ENCODE peak calls at places on chromosomes 12 and 14, in eight cellular contexts. U is CD8-positive, alpha-beta memory T cell; F is neuronal stem cell; B is A549; I is testis; D is CD4-positive, alpha-beta memory T cell; S is tibial nerve; X is neural progenitor cell. A is an unnamed sample.
A peak's percentile ranks its signal among the peaks of the same experiment; 100 is the strongest.

GRCh38 chr12:67151891-67152290 is 117.3 kb upstream of the CAND1 start:
- DNase-seq in F (no peak), U (no peak), B (no peak), S (no peak), X (no peak), D (no peak), I (no peak), A (no peak)

GRCh38 chr12:19971396-19971802 is 396.9 kb upstream of the PDE3A start:
- DNase-seq in F (peak; percentile 18), X (peak; percentile 73), B (peak; percentile 91), D (no peak), I (no peak), S (no peak), U (no peak), A (peak; percentile 90)

GRCh38 chr14:23430733-23431105 is 4.7 kb downstream of the MYH7 start:
- DNase-seq in B (no peak), D (no peak), F (peak; percentile 45), I (no peak), X (peak; percentile 74), U (no peak), S (no peak), A (no peak)

GRCh38 chr14:39203659-39204606 is 28.9 kb downstream of the PNN start:
- DNase-seq in S (no peak), F (no peak), I (no peak), B (peak; percentile 92), U (no peak), X (no peak), D (no peak), A (peak; percentile 96)

GRCh38 chr12:102883204-102883799 is 33.7 kb downstream of the PAH start:
- DNase-seq in X (peak; percentile 70), B (peak; percentile 58), S (peak; percentile 29), I (peak; percentile 82), F (peak; percentile 50), U (peak; percentile 16), D (peak; percentile 17), A (peak; percentile 93)

GRCh38 chr12:76123301-76124212 is 39.1 kb upstream of the NAP1L1 start:
- DNase-seq in S (no peak), X (peak; percentile 11), U (no peak), D (no peak), B (no peak), I (no peak), F (no peak), A (peak; percentile 43)

GRCh38 chr14:74627071-74627470 is 15.0 kb upstream of the LTBP2 start:
- DNase-seq in X (no peak), S (no peak), F (no peak), D (no peak), B (no peak), U (no peak), I (no peak), A (no peak)

GRCh38 chr14:62378057-62378456 is 615.8 kb downstream of the SNAPC1 start:
- DNase-seq in B (no peak), U (no peak), S (no peak), D (no peak), I (no peak), F (no peak), X (no peak), A (no peak)

GRCh38 chr12:26205298-26205697 is 9.9 kb downstream of the SSPN start:
- DNase-seq in S (no peak), U (no peak), B (no peak), F (no peak), X (no peak), D (no peak), I (no peak), A (no peak)

GRCh38 chr12:27076930-27077329 is 5.4 kb downstream of the C12orf71 start:
- DNase-seq in I (no peak), U (no peak), X (no peak), F (no peak), B (no peak), S (no peak), D (no peak), A (no peak)

GRCh38 chr14:105577339-105577861 is 51.0 kb downstream of the TMEM121 start:
- DNase-seq in B (no peak), F (no peak), I (no peak), D (no peak), S (no peak), X (no peak), U (no peak), A (peak; percentile 5)

GRCh38 chr14:20008156-20008555 is 6.2 kb downstream of the OR4Q2 start:
- DNase-seq in S (no peak), D (no peak), I (no peak), B (no peak), U (no peak), X (no peak), F (no peak), A (no peak)

GRCh38 chr14:64937821-64938193 is 4.7 kb downstream of the GPX2 start:
- DNase-seq in I (no peak), U (no peak), S (no peak), B (peak; percentile 48), F (no peak), D (no peak), X (no peak), A (peak; percentile 31)

GRCh38 chr14:66746316-66747006 is 238.5 kb downstream of the GPHN start:
- DNase-seq in F (peak; percentile 4), X (peak; percentile 39), D (peak; percentile 3), B (peak; percentile 66), S (no peak), U (peak; percentile 1), I (peak; percentile 53), A (no peak)

GRCh38 chr12:89225401-89225800 is 126.9 kb downstream of the DUSP6 start:
- DNase-seq in F (no peak), X (no peak), B (peak; percentile 9), U (peak; percentile 56), S (no peak), I (no peak), D (peak; percentile 54), A (peak; percentile 55)

GRCh38 chr12:112005419-112006395 is 7.3 kb downstream of the TMEM116 start:
- DNase-seq in I (no peak), S (no peak), B (peak; percentile 57), F (no peak), U (no peak), D (no peak), X (peak; percentile 35), A (peak; percentile 91)

GRCh38 chr12:56137853-56138571 is 9.9 kb downstream of the ESYT1 start:
- DNase-seq in B (no peak), D (no peak), I (no peak), F (no peak), X (no peak), S (no peak), U (peak; percentile 52), A (no peak)

GRCh38 chr12:97556201-97556824 is 93.7 kb downstream of the RMST start:
- DNase-seq in S (no peak), F (no peak), I (no peak), X (peak; percentile 31), B (no peak), D (no peak), U (no peak), A (peak; percentile 65)

GRCh38 chr14:74402264-74403251 is 23.5 kb downstream of the SYNDIG1L start:
- DNase-seq in D (no peak), F (no peak), S (no peak), I (no peak), U (no peak), X (no peak), B (no peak), A (peak; percentile 57)

DNA sequence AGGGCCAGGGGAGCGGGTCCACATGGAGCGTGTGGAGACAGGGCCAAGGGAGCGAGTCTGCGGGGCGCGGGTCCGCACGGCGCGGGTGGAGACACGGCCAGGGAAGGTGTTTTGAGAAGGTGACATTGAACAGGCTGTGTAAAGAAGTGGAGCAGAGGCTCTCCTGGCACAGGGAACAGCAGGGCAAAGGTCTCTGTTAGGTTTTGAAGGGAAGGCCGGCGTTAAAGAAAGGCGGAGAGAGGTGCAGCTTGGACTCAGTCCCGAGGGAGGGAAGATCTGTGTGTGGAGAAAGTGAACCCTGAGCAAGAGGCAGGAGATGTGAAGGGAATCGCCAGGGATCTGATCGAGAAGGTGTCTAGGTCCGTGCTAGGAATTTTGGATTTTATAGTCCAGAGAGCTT is 1.8 kb downstream of the PXMP2 start:
- DNase-seq in F (no peak), S (no peak), B (no peak), U (no peak), X (no peak), I (no peak), D (no peak), A (peak; percentile 68)
- H3K4me3 ChIP-seq in F (peak overlapping the region; percentile 23), S (peak overlapping the region; percentile 26), B (no peak overlapping the region), U (no peak overlapping the region), X (peak overlapping the region; percentile 22), I (no peak overlapping the region), D (no peak overlapping the region), A (peak overlapping the region; percentile 55)

DNA sequence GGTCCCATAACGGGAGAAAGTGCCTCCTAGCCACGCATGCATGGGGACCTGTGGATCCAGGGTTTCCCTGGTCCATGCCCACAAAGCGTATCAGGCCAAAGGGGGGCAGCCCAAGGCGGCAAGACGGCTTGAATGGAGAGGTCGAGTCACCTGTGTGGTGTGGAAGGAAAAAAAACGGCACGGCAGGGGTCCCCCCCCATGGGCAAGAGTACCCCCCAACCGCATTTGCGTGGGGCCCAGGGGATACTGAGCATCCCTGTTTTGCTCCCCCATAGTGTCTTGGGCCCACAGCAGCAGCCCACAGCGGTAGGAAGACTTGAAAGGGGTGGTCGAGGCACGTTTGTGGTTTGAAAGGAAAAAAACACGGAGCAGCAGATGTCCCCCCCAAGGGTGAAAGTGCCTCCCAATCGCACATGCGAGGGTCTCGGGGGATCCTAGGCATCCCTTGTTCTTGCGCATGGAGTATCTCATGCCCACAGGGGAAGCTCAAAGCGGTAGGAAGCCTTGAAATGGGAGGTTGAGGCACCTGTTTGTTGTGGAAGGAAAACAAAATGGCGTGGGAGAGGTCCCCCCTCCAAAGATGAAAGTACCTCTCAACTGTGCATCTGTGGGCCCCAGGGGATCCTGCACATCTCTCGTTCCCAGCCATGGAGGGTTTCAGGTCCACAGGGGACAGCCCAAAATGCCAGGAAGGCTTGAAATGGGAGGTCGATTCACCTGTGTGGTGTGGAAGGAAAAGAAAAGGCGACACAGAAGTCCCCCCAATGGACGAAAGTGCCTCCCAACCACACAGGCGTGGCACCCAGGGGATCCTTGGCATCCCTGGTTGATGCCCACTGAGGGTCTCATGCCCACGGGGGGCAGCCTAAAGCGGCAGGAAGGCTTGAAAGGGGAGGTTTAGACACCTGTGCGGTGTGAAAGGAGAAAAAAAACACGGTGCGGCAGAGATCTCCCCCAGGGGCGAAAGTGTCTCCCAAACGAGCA is 577.5 kb downstream of the ALG10 start:
- DNase-seq in U (no peak), B (no peak), D (no peak), F (no peak), I (no peak), S (no peak), X (no peak), A (peak; percentile 26)
- H3K9me3 ChIP-seq in U (no peaks in the 10 kb centered on the region), B (peaks cover 9% of the 10 kb centered on the region), D (no peaks in the 10 kb centered on the region), F (no peaks in the 10 kb centered on the region), I (no peaks in the 10 kb centered on the region), S (no peaks in the 10 kb centered on the region), X (peaks cover 8% of the 10 kb centered on the region), A (peaks cover 72% of the 10 kb centered on the region)

GRCh38 chr14:78202976-78203375 is 32.8 kb downstream of the NRXN3 start:
- DNase-seq in I (no peak), F (no peak), D (no peak), X (no peak), S (no peak), B (no peak), U (no peak), A (no peak)
- H3K27ac ChIP-seq in I (no peak overlapping the region), F (no peak overlapping the region), D (no peak overlapping the region), X (no peak overlapping the region), S (no peak overlapping the region), B (no peak overlapping the region), U (no peak overlapping the region), A (no peak overlapping the region)

DNA sequence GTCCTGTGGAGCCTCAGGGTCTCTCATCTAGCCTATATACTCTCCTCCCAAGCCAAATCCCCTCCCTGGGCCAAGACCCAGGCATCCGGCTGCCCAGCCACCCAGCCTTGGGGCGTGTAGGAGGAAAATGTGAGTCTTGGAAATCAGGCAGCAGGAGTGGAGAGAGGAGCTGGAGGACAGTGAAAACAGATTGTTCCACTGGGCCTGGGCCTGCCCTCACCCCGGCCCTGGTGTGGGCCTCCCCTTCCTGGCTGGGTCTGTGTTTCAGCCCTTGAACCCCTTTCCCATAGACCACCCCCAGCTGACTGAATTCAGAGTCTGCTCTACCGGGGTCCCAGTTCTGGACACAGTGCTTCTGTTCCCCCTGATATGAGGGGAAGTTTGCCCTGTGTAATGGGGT is 6.7 kb downstream of the ITGA5 start:
- DNase-seq in D (no peak), U (peak; percentile 19), F (no peak), I (no peak), S (no peak), B (no peak), X (no peak), A (peak; percentile 44)
- H3K4me3 ChIP-seq in D (peak overlapping the region; percentile 94), U (peak overlapping the region; percentile 85), F (no peak overlapping the region), I (no peak overlapping the region), S (no peak overlapping the region), B (no peak overlapping the region), X (no peak overlapping the region), A (no peak overlapping the region)

A was measured in endodermal cell.